ENCODE peak calls at places on chromosomes 16 and 17, in eight cellular contexts. O is activated T-helper 1 cell treated with Interleukin-2 at 50 U/mL for 16 hours; F is SK-N-SH; D is activated naive CD8-positive, alpha-beta T cell treated with anti-CD3 and anti-CD28 coated beads, Interleukin-2, amount 10 ng/mL, durations not matched to agents 7 days and 5 days; K is NCI-H1105 treated with DMSO at 0.1 percent for 48 hours; M is AML-193; A is mesothelial cell of epicardium; I is endothelial cell. B is an unnamed sample.

GRCh38 chr16:46830417-46830901 is 521 bp downstream of the C16orf87 start:
- DNase-seq in D (no peak), F (no peak), M (peak), I (peak), A (no peak), O (peak), K (no peak), B (no peak)

GRCh38 chr16:68835970-68836369 is 7.4 kb upstream of the TANGO6 start:
- DNase-seq in D (no peak), F (no peak), M (no peak), A (no peak), I (no peak), K (no peak), O (no peak), B (no peak)

GRCh38 chr16:87384162-87384999 is 805 bp upstream of the FBXO31 start:
- DNase-seq in F (peak), M (peak), D (no peak), O (no peak), A (no peak), K (peak), I (peak), B (no peak)

GRCh38 chr16:3171181-3171854 is 16.7 kb upstream of the OR1F1 start:
- DNase-seq in D (peak), A (no peak), I (no peak), K (no peak), M (no peak), O (no peak), F (peak), B (no peak)

GRCh38 chr17:73760186-73760758 is 116.0 kb upstream of the SDK2 start:
- DNase-seq in A (no peak), F (no peak), D (no peak), K (peak), I (no peak), O (no peak), M (no peak), B (peak)

GRCh38 chr16:79195948-79196347 is 404.6 kb downstream of the MAF start:
- DNase-seq in I (no peak), M (no peak), F (no peak), K (no peak), D (no peak), A (no peak), O (no peak), B (no peak)

GRCh38 chr17:2975469-2975958 is 87.9 kb downstream of the OR1D5 start:
- DNase-seq in D (no peak), A (no peak), F (peak), M (no peak), K (no peak), I (peak), O (no peak), B (no peak)

GRCh38 chr17:41451154-41451728 is 10.5 kb upstream of the KRT38 start:
- DNase-seq in M (no peak), D (no peak), F (no peak), K (no peak), I (no peak), A (no peak), O (no peak), B (no peak)

GRCh38 chr16:68972720-68973119 is 129.4 kb downstream of the TANGO6 start:
- DNase-seq in D (no peak), O (no peak), I (peak), K (no peak), M (no peak), A (no peak), F (peak), B (peak)

B was measured in iPS DF 19.7.